ENCODE peak calls at places on chromosomes 1 and 21, in ten cellular contexts. E is G401; D is iPS-NIHi11; S is non-pigmented ciliary epithelial cell; B is epithelial cell of esophagus; K is spleen; A is activated T-cell treated with anti-CD3 and anti-CD28 coated beads, Interleukin-2, amount 50 U/mL, for 1 hour; I is MV-4-11; R is H54; C is ecto neural progenitor cell. Z is an unnamed sample.

GRCh38 chr1:53526451-53527101 is 67.4 kb downstream of the DMRTB1 start:
- DNase-seq in I (no peak), K (no peak), A (no peak), E (no peak), D (peak), R (no peak), B (no peak), S (peak), C (no peak), Z (no peak)

GRCh38 chr1:111063595-111063994 is 76.3 kb downstream of the DRAM2 start:
- DNase-seq in D (no peak), C (no peak), R (no peak), I (no peak), S (no peak), E (no peak), A (no peak), K (no peak), B (no peak), Z (no peak)

GRCh38 chr1:67429528-67430357 is 459 bp downstream of the SERBP1 start:
- DNase-seq in S (no peak), R (no peak), D (peak), I (no peak), A (peak), C (peak), K (peak), E (no peak), B (no peak), Z (no peak)

GRCh38 chr1:191752342-191752741 is 405.9 kb upstream of the RGS18 start:
- DNase-seq in E (no peak), D (no peak), B (no peak), C (no peak), K (no peak), S (no peak), R (no peak), A (no peak), I (no peak), Z (no peak)

GRCh38 chr21:17461014-17461413 is 51.8 kb upstream of the CXADR start:
- DNase-seq in B (peak), S (peak), K (no peak), R (no peak), I (no peak), E (no peak), C (no peak), D (no peak), A (no peak), Z (peak)

GRCh38 chr1:200410566-200410878 is 686 bp upstream of the ZNF281 start:
- DNase-seq in D (peak), S (no peak), I (no peak), C (no peak), K (no peak), B (peak), A (no peak), E (peak), R (no peak), Z (peak)

GRCh38 chr1:9603766-9604753 is 15.3 kb downstream of the TMEM201 start:
- DNase-seq in C (no peak), D (no peak), R (no peak), E (no peak), I (no peak), K (no peak), S (no peak), A (no peak), B (no peak), Z (no peak)

GRCh38 chr1:244349581-244350001 is 102.1 kb downstream of the ADSS2 start:
- DNase-seq in S (no peak), B (no peak), E (no peak), K (no peak), D (no peak), R (no peak), C (peak), I (no peak), A (no peak), Z (no peak)

GRCh38 chr1:38783659-38784229 is 75.8 kb downstream of the RRAGC start:
- DNase-seq in E (no peak), D (no peak), R (no peak), K (no peak), B (no peak), A (no peak), C (no peak), S (no peak), I (no peak), Z (no peak)

GRCh38 chr1:193260925-193261324 is 74.5 kb upstream of the B3GALT2 start:
- DNase-seq in B (no peak), S (no peak), D (no peak), I (no peak), C (no peak), K (no peak), E (no peak), R (no peak), A (no peak), Z (no peak)

GRCh38 chr1:216314369-216315095 is 108.7 kb downstream of the USH2A start:
- DNase-seq in C (no peak), S (no peak), I (no peak), B (peak), E (no peak), K (no peak), A (no peak), R (no peak), D (no peak), Z (no peak)

GRCh38 chr1:44650159-44650831 is 24.0 kb downstream of the TMEM53 start:
- DNase-seq in S (no peak), C (peak), D (peak), A (no peak), K (no peak), R (no peak), B (no peak), I (no peak), E (no peak), Z (no peak)

GRCh38 chr1:247336390-247336789 is 4.7 kb upstream of the ZNF496 start:
- DNase-seq in D (no peak), E (no peak), R (no peak), A (no peak), K (no peak), C (no peak), S (no peak), B (no peak), I (no peak), Z (no peak)

GRCh38 chr1:56374026-56374974 is 205.1 kb downstream of the PLPP3 start:
- DNase-seq in B (no peak), D (no peak), S (no peak), K (no peak), I (no peak), E (peak), C (no peak), A (no peak), R (no peak), Z (no peak)

GRCh38 chr1:27418326-27418761 is 25.9 kb downstream of the GPR3 start:
- DNase-seq in R (no peak), S (peak), D (no peak), B (peak), E (no peak), I (peak), K (no peak), A (no peak), C (no peak), Z (no peak)

GRCh38 chr1:233904979-233905415 is 521 bp downstream of the SLC35F3 start:
- DNase-seq in A (no peak), B (peak), E (peak), D (peak), C (peak), R (no peak), K (no peak), I (no peak), S (no peak), Z (peak)

GRCh38 chr1:168917309-168917708 is 188.3 kb upstream of the DPT start:
- DNase-seq in A (no peak), K (no peak), R (no peak), B (no peak), E (no peak), I (no peak), C (no peak), D (no peak), S (no peak), Z (no peak)

GRCh38 chr1:51661081-51661518 is 44.2 kb downstream of the OSBPL9 start:
- DNase-seq in S (peak), I (no peak), E (no peak), D (no peak), B (peak), A (no peak), K (no peak), C (no peak), R (peak), Z (peak)

GRCh38 chr1:212346586-212346985 is 61.4 kb downstream of the PPP2R5A start:
- DNase-seq in I (no peak), E (no peak), S (no peak), K (no peak), R (no peak), A (no peak), D (no peak), B (no peak), C (no peak), Z (no peak)

GRCh38 chr1:19759740-19760089 is 40.0 kb downstream of the TMCO4 start:
- DNase-seq in A (no peak), B (no peak), I (no peak), R (no peak), D (no peak), S (no peak), K (no peak), C (no peak), E (no peak), Z (no peak)

GRCh38 chr1:171245458-171246064 is 2.7 kb upstream of the FMO1 start:
- DNase-seq in S (no peak), R (no peak), E (peak), C (no peak), A (no peak), K (no peak), B (peak), I (peak), D (peak), Z (no peak)

GRCh38 chr21:34820051-34820450 is 151.3 kb downstream of the CLIC6 start:
- DNase-seq in E (no peak), S (no peak), B (peak), K (no peak), R (no peak), C (no peak), I (no peak), A (no peak), D (no peak), Z (peak)

GRCh38 chr1:33610391-33610790 is 137.9 kb downstream of the ZSCAN20 start:
- DNase-seq in E (no peak), I (no peak), S (no peak), A (no peak), K (no peak), B (no peak), D (no peak), C (no peak), R (no peak), Z (no peak)

GRCh38 chr1:158675563-158675962 is 11.0 kb downstream of the SPTA1 start:
- DNase-seq in C (no peak), S (no peak), I (no peak), D (no peak), B (peak), R (no peak), A (no peak), E (no peak), K (no peak), Z (no peak)

Z was measured in foreskin keratinocyte.